ENCODE peak calls at places on chromosomes 13 and 19, in four cellular contexts. One of them, this sample, is unnamed.

GRCh38 chr19:17671906-17672305 is 16.2 kb downstream of the UNC13A start:
- DNase-seq in progenitor cell of endocrine pancreas: no peak
- DNase-seq in A673: peak; percentile 56
- DNase-seq in GM06990: no peak
- DNase-seq in this sample: peak; percentile 29

GRCh38 chr19:55082023-55082851 is 6.6 kb downstream of the EPS8L1 start:
- DNase-seq in progenitor cell of endocrine pancreas: no peak
- DNase-seq in A673: peak; percentile 80
- DNase-seq in GM06990: peak; percentile 73
- DNase-seq in this sample: no peak

GRCh38 chr19:33685541-33685940 is 63.8 kb downstream of the CHST8 start:
- DNase-seq in progenitor cell of endocrine pancreas: no peak
- DNase-seq in GM06990: no peak
- DNase-seq in A673: no peak
- DNase-seq in this sample: no peak

GRCh38 chr13:107348931-107349330 is 781.0 kb upstream of the ARGLU1 start:
- DNase-seq in A673: peak; percentile 24
- DNase-seq in GM06990: no peak
- DNase-seq in progenitor cell of endocrine pancreas: no peak
- DNase-seq in this sample: no peak

GRCh38 chr13:62387642-62388041 is 972.0 kb upstream of the PCDH20 start:
- DNase-seq in progenitor cell of endocrine pancreas: no peak
- DNase-seq in A673: peak; percentile 19
- DNase-seq in GM06990: no peak
- DNase-seq in this sample: no peak

GRCh38 chr19:27720155-27720554 is 1492.8 kb downstream of the UQCRFS1 start:
- DNase-seq in A673: no peak
- DNase-seq in progenitor cell of endocrine pancreas: no peak
- DNase-seq in GM06990: no peak
- DNase-seq in this sample: no peak

GRCh38 chr19:10884273-10884672 is 12.9 kb downstream of the CARM1 start:
- DNase-seq in progenitor cell of endocrine pancreas: no peak
- DNase-seq in A673: no peak
- DNase-seq in GM06990: no peak
- DNase-seq in this sample: no peak

GRCh38 chr13:64551755-64552154 is 2678.4 kb downstream of the PCDH9 start:
- DNase-seq in A673: peak; percentile 78
- DNase-seq in progenitor cell of endocrine pancreas: no peak
- DNase-seq in GM06990: no peak
- DNase-seq in this sample: no peak

GRCh38 chr19:11578342-11579142 is 1.1 kb upstream of the ACP5 start:
- DNase-seq in progenitor cell of endocrine pancreas: no peak
- DNase-seq in A673: no peak
- DNase-seq in GM06990: peak; percentile 78
- DNase-seq in this sample: peak; percentile 25

GRCh38 chr19:17394891-17395415 is 957 bp upstream of the CCDC194 start:
- DNase-seq in A673: peak; percentile 84
- DNase-seq in progenitor cell of endocrine pancreas: no peak
- DNase-seq in GM06990: peak; percentile 71
- DNase-seq in this sample: peak; percentile 71

GRCh38 chr19:43105496-43105895 is 23.0 kb upstream of the PSG2 start:
- DNase-seq in progenitor cell of endocrine pancreas: no peak
- DNase-seq in A673: no peak
- DNase-seq in GM06990: no peak
- DNase-seq in this sample: no peak

GRCh38 chr19:49362048-49362925 is at the start of gene TEAD2:
- DNase-seq in A673: peak; percentile 85
- DNase-seq in progenitor cell of endocrine pancreas: peak; percentile 61
- DNase-seq in GM06990: no peak
- DNase-seq in this sample: peak; percentile 84

GRCh38 chr19:51541458-51542357 is 10.2 kb upstream of the SIGLEC6 start:
- DNase-seq in progenitor cell of endocrine pancreas: no peak
- DNase-seq in A673: no peak
- DNase-seq in GM06990: no peak
- DNase-seq in this sample: no peak

GRCh38 chr19:2962018-2962670 is 15.2 kb upstream of the TLE6 start:
- DNase-seq in GM06990: peak; percentile 48
- DNase-seq in progenitor cell of endocrine pancreas: peak; percentile 37
- DNase-seq in A673: peak; percentile 87
- DNase-seq in this sample: peak; percentile 73

GRCh38 chr19:53977429-53977990 is 13.9 kb upstream of the CACNG6 start:
- DNase-seq in A673: peak; percentile 94
- DNase-seq in progenitor cell of endocrine pancreas: peak; percentile 55
- DNase-seq in GM06990: no peak
- DNase-seq in this sample: peak; percentile 75

GRCh38 chr19:36149673-36150406 is 2.4 kb downstream of the COX7A1 start:
- DNase-seq in A673: no peak
- DNase-seq in progenitor cell of endocrine pancreas: no peak
- DNase-seq in GM06990: no peak
- DNase-seq in this sample: no peak

GRCh38 chr19:31962565-31962996 is 382.8 kb upstream of the ZNF507 start:
- DNase-seq in progenitor cell of endocrine pancreas: no peak
- DNase-seq in A673: no peak
- DNase-seq in GM06990: no peak
- DNase-seq in this sample: no peak

GRCh38 chr13:41956272-41956671 is 4.6 kb downstream of the VWA8 start:
- DNase-seq in GM06990: no peak
- DNase-seq in progenitor cell of endocrine pancreas: no peak
- DNase-seq in A673: no peak
- DNase-seq in this sample: no peak

GRCh38 chr13:60311527-60311926 is 85.5 kb upstream of the TDRD3 start:
- DNase-seq in GM06990: no peak
- DNase-seq in A673: no peak
- DNase-seq in progenitor cell of endocrine pancreas: no peak
- DNase-seq in this sample: no peak

GRCh38 chr19:5038631-5039271 is 69.8 kb downstream of the KDM4B start:
- DNase-seq in progenitor cell of endocrine pancreas: no peak
- DNase-seq in A673: peak; percentile 73
- DNase-seq in GM06990: no peak
- DNase-seq in this sample: peak; percentile 33

GRCh38 chr13:114164027-114164426 is 15.0 kb upstream of the CFAP97D2 start:
- DNase-seq in progenitor cell of endocrine pancreas: no peak
- DNase-seq in GM06990: no peak
- DNase-seq in A673: no peak
- DNase-seq in this sample: no peak

GRCh38 chr19:40716031-40716654 is 543 bp downstream of the COQ8B start:
- DNase-seq in progenitor cell of endocrine pancreas: no peak
- DNase-seq in GM06990: peak; percentile 68
- DNase-seq in A673: no peak
- DNase-seq in this sample: no peak

GRCh38 chr19:18716857-18717256 is 33.4 kb downstream of the CRTC1 start:
- DNase-seq in progenitor cell of endocrine pancreas: no peak
- DNase-seq in A673: no peak
- DNase-seq in GM06990: no peak
- DNase-seq in this sample: no peak

GRCh38 chr19:34269081-34269480 is 14.7 kb downstream of the GARRE1 start:
- DNase-seq in GM06990: no peak
- DNase-seq in progenitor cell of endocrine pancreas: no peak
- DNase-seq in A673: no peak
- DNase-seq in this sample: no peak

GRCh38 chr13:54574791-54575190 is 1546.2 kb downstream of the OLFM4 start:
- DNase-seq in A673: no peak
- DNase-seq in progenitor cell of endocrine pancreas: no peak
- DNase-seq in GM06990: no peak
- DNase-seq in this sample: no peak

GRCh38 chr19:40803857-40804782 is 5.1 kb downstream of the EGLN2 start:
- DNase-seq in GM06990: peak; percentile 71
- DNase-seq in A673: no peak
- DNase-seq in progenitor cell of endocrine pancreas: no peak
- DNase-seq in this sample: no peak

GRCh38 chr19:343451-343931 is 1.1 kb downstream of the MIER2 start:
- DNase-seq in A673: peak; percentile 10
- DNase-seq in progenitor cell of endocrine pancreas: no peak
- DNase-seq in GM06990: no peak
- DNase-seq in this sample: no peak

GRCh38 chr19:343941-344624 is 513 bp downstream of the MIER2 start:
- DNase-seq in progenitor cell of endocrine pancreas: no peak
- DNase-seq in GM06990: no peak
- DNase-seq in A673: peak; percentile 39
- DNase-seq in this sample: peak; percentile 49

GRCh38 chr19:342128-342455 is 2.5 kb downstream of the MIER2 start:
- DNase-seq in A673: no peak
- DNase-seq in GM06990: no peak
- DNase-seq in progenitor cell of endocrine pancreas: no peak
- DNase-seq in this sample: no peak

GRCh38 chr19:341386-342127 is 3.0 kb downstream of the MIER2 start:
- DNase-seq in GM06990: no peak
- DNase-seq in progenitor cell of endocrine pancreas: no peak
- DNase-seq in A673: no peak
- DNase-seq in this sample: no peak

DNA sequence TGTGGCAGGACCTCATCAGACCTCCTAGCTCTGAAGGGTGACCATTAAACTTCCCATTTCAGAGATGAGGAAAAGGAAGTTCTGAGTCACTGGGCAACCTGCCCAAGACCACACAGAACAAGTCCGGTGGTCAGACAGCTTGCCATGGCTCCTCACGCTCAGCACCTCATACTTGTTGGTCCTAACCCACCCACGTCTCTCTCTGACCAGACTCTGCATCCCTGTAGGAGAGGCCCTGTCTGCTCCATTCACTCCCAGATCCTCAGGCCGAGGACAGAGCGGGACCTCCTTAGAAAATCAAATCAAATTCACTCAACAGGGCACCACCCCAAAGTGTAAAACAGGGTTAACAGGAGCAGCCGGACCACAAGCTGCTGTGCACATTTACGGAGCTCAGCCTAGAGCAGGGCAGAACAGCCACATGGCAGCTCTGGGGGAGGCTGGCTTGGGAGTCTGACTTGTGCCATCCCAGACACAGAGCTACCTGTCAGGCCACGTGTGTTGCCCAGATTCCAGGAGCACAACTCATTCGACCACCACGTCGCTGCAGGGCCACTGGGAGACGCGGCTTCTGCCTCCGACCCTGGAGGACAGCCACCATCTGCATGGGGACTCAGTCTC is 1.7 kb downstream of the MIER2 start:
- DNase-seq in GM06990: no peak
- DNase-seq in progenitor cell of endocrine pancreas: no peak
- DNase-seq in A673: no peak
- DNase-seq in this sample: no peak
- TF ChIP-seq CTCF in GM06990: no peak
- TF ChIP-seq CTCF in progenitor cell of endocrine pancreas: no peak
- TF ChIP-seq CTCF in A673: no peak
- TF ChIP-seq CTCF in this sample: no peak

GRCh38 chr19:47752440-47753211 is 7.3 kb downstream of the NOP53 start:
- DNase-seq in progenitor cell of endocrine pancreas: no peak
- DNase-seq in A673: no peak
- DNase-seq in GM06990: no peak
- DNase-seq in this sample: no peak

GRCh38 chr19:47754206-47755064 is 9.1 kb downstream of the NOP53 start:
- DNase-seq in GM06990: no peak
- DNase-seq in A673: no peak
- DNase-seq in progenitor cell of endocrine pancreas: no peak
- DNase-seq in this sample: no peak

GRCh38 chr19:47750752-47751151 is 5.4 kb downstream of the NOP53 start:
- DNase-seq in progenitor cell of endocrine pancreas: no peak
- DNase-seq in A673: no peak
- DNase-seq in GM06990: no peak
- DNase-seq in this sample: no peak

GRCh38 chr19:47745010-47745901 is at the start of gene NOP53:
- DNase-seq in progenitor cell of endocrine pancreas: peak; percentile 93
- DNase-seq in GM06990: peak; percentile 93
- DNase-seq in A673: peak; percentile 96
- DNase-seq in this sample: peak; percentile 94

GRCh38 chr19:47749326-47749725 is 4.0 kb downstream of the NOP53 start:
- DNase-seq in progenitor cell of endocrine pancreas: no peak
- DNase-seq in A673: no peak
- DNase-seq in GM06990: no peak
- DNase-seq in this sample: no peak
- TF ChIP-seq CTCF in progenitor cell of endocrine pancreas: no peak
- TF ChIP-seq CTCF in A673: no peak
- TF ChIP-seq CTCF in GM06990: no peak
- TF ChIP-seq CTCF in this sample: no peak

GRCh38 chr13:87129602-87130300 is 541.4 kb upstream of the SLITRK5 start:
- DNase-seq in GM06990: no peak
- DNase-seq in A673: no peak
- DNase-seq in progenitor cell of endocrine pancreas: no peak
- DNase-seq in this sample: no peak
- TF ChIP-seq CTCF in GM06990: no peak
- TF ChIP-seq CTCF in A673: no peak
- TF ChIP-seq CTCF in progenitor cell of endocrine pancreas: no peak
- TF ChIP-seq CTCF in this sample: no peak

GRCh38 chr13:77325371-77325941 is 1.4 kb downstream of the MYCBP2 start:
- DNase-seq in progenitor cell of endocrine pancreas: no peak
- DNase-seq in GM06990: peak; percentile 56
- DNase-seq in A673: no peak
- DNase-seq in this sample: no peak

GRCh38 chr13:77328819-77329132 is 1.9 kb upstream of the MYCBP2 start:
- DNase-seq in progenitor cell of endocrine pancreas: no peak
- DNase-seq in A673: no peak
- DNase-seq in GM06990: no peak
- DNase-seq in this sample: no peak

GRCh38 chr13:77330009-77330471 is 3.1 kb upstream of the MYCBP2 start:
- DNase-seq in A673: peak; percentile 7
- DNase-seq in progenitor cell of endocrine pancreas: no peak
- DNase-seq in GM06990: no peak
- DNase-seq in this sample: no peak

GRCh38 chr13:77329133-77330008 is 2.5 kb upstream of the MYCBP2 start:
- DNase-seq in GM06990: peak; percentile 91
- DNase-seq in progenitor cell of endocrine pancreas: peak; percentile 54
- DNase-seq in A673: peak; percentile 97
- DNase-seq in this sample: peak; percentile 73

DNA sequence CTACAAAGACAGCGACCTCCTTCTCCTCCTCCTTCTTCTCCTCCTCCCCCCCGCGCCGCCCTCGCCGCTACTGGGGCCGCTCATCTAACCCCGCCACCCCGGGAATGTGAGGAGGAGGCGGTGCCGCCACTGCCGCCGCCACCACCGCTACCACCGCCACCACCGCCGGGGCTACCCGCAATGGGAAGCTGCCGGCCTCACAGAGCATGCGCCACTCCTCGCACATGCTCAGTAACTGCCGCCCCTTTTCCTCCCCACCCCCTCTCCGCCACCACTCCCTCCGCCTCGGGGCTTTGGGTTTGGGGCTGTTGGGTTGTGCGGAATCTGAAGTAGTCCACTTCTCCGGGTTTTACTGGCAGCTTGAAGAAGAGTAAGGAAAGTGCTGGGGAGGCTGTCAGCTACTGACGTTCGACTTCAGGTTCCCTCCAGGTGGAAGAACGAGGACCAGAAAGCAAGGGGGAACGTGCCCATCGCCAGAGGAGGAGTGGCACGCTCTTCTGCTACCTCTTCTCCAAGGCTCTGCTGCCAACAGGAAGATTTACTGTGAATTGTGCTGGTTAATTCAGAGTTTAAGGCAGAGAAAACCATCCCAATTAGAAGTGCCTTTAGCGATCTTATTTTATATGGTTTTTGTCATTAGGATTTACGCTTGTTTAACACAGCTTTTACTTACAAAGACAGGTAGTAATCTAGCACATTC is at the start of gene MYCBP2:
- DNase-seq in A673: peak; percentile 99
- DNase-seq in GM06990: peak; percentile 97
- DNase-seq in progenitor cell of endocrine pancreas: peak; percentile 96
- DNase-seq in this sample: peak; percentile 97
- TF ChIP-seq CTCF in A673: no peak
- TF ChIP-seq CTCF in GM06990: no peak
- TF ChIP-seq CTCF in progenitor cell of endocrine pancreas: no peak
- TF ChIP-seq CTCF in this sample: no peak

GRCh38 chr13:111344471-111345191 is 24.2 kb downstream of the TEX29 start:
- DNase-seq in progenitor cell of endocrine pancreas: peak; percentile 27
- DNase-seq in GM06990: no peak
- DNase-seq in A673: peak; percentile 18
- DNase-seq in this sample: peak; percentile 68
- TF ChIP-seq CTCF in progenitor cell of endocrine pancreas: peak; percentile 52
- TF ChIP-seq CTCF in GM06990: no peak
- TF ChIP-seq CTCF in A673: peak; percentile 24
- TF ChIP-seq CTCF in this sample: peak; percentile 50